ENCODE peak calls at places on chromosomes 3 and 15, in seven cellular contexts. One of them, this sample, is unnamed.

GRCh38 chr3:37660782-37661181 is 200.9 kb upstream of the CTDSPL start:
- DNase-seq in AG04449: no peak
- DNase-seq in omental fat pad: no peak
- DNase-seq in mucosa of descending colon: no peak
- DNase-seq in AG09309: no peak
- DNase-seq in H9: no peak
- DNase-seq in K562: no peak
- DNase-seq in this sample: no peak

GRCh38 chr3:131714585-131715220 is 211.9 kb upstream of the MRPL3 start:
- DNase-seq in AG04449: no peak
- DNase-seq in H9: no peak
- DNase-seq in omental fat pad: no peak
- DNase-seq in AG09309: no peak
- DNase-seq in K562: no peak
- DNase-seq in mucosa of descending colon: no peak
- DNase-seq in this sample: no peak

GRCh38 chr3:127131625-127132170 is 61.2 kb upstream of the PRR23E start:
- DNase-seq in K562: no peak
- DNase-seq in AG09309: no peak
- DNase-seq in omental fat pad: no peak
- DNase-seq in AG04449: no peak
- DNase-seq in H9: no peak
- DNase-seq in mucosa of descending colon: no peak
- DNase-seq in this sample: no peak

GRCh38 chr15:100005013-100005412 is 271.8 kb upstream of the LYSMD4 start:
- DNase-seq in mucosa of descending colon: no peak
- DNase-seq in H9: no peak
- DNase-seq in K562: no peak
- DNase-seq in AG04449: no peak
- DNase-seq in AG09309: no peak
- DNase-seq in omental fat pad: no peak
- DNase-seq in this sample: no peak

GRCh38 chr3:39148116-39149058 is 5.0 kb downstream of the CSRNP1 start:
- DNase-seq in mucosa of descending colon: no peak
- DNase-seq in H9: no peak
- DNase-seq in AG09309: no peak
- DNase-seq in K562: peak
- DNase-seq in AG04449: no peak
- DNase-seq in omental fat pad: no peak
- DNase-seq in this sample: no peak

GRCh38 chr3:43217633-43218032 is 68.7 kb upstream of the SNRK start:
- DNase-seq in AG04449: no peak
- DNase-seq in AG09309: peak
- DNase-seq in mucosa of descending colon: no peak
- DNase-seq in omental fat pad: no peak
- DNase-seq in H9: no peak
- DNase-seq in K562: no peak
- DNase-seq in this sample: no peak

GRCh38 chr3:20622304-20622703 is 436.3 kb upstream of the SGO1 start:
- DNase-seq in H9: no peak
- DNase-seq in AG09309: peak
- DNase-seq in omental fat pad: no peak
- DNase-seq in AG04449: peak
- DNase-seq in K562: no peak
- DNase-seq in mucosa of descending colon: no peak
- DNase-seq in this sample: no peak

GRCh38 chr3:38001456-38002081 is 11.0 kb downstream of the VILL start:
- DNase-seq in AG09309: no peak
- DNase-seq in H9: peak
- DNase-seq in omental fat pad: no peak
- DNase-seq in K562: no peak
- DNase-seq in mucosa of descending colon: peak
- DNase-seq in AG04449: no peak
- DNase-seq in this sample: no peak

GRCh38 chr3:146682176-146682575 is 77.0 kb upstream of the PLSCR5 start:
- DNase-seq in AG04449: no peak
- DNase-seq in K562: no peak
- DNase-seq in mucosa of descending colon: no peak
- DNase-seq in H9: no peak
- DNase-seq in omental fat pad: no peak
- DNase-seq in AG09309: no peak
- DNase-seq in this sample: no peak

GRCh38 chr3:90091557-90091956 is 984.1 kb downstream of the EPHA3 start:
- DNase-seq in AG04449: no peak
- DNase-seq in mucosa of descending colon: no peak
- DNase-seq in AG09309: no peak
- DNase-seq in omental fat pad: no peak
- DNase-seq in H9: peak
- DNase-seq in K562: no peak
- DNase-seq in this sample: peak

GRCh38 chr3:155412856-155413255 is 119.4 kb upstream of the STRIT1 start:
- DNase-seq in omental fat pad: no peak
- DNase-seq in AG09309: no peak
- DNase-seq in H9: no peak
- DNase-seq in AG04449: no peak
- DNase-seq in K562: no peak
- DNase-seq in mucosa of descending colon: no peak
- DNase-seq in this sample: no peak

GRCh38 chr3:96813820-96814580 is 394 bp upstream of the EPHA6 start:
- DNase-seq in K562: no peak
- DNase-seq in omental fat pad: no peak
- DNase-seq in H9: peak
- DNase-seq in AG04449: no peak
- DNase-seq in AG09309: no peak
- DNase-seq in mucosa of descending colon: no peak
- DNase-seq in this sample: peak

GRCh38 chr3:179677884-179678283 is 25.0 kb downstream of the USP13 start:
- DNase-seq in H9: no peak
- DNase-seq in mucosa of descending colon: no peak
- DNase-seq in omental fat pad: no peak
- DNase-seq in K562: no peak
- DNase-seq in AG09309: no peak
- DNase-seq in AG04449: no peak
- DNase-seq in this sample: no peak

DNA sequence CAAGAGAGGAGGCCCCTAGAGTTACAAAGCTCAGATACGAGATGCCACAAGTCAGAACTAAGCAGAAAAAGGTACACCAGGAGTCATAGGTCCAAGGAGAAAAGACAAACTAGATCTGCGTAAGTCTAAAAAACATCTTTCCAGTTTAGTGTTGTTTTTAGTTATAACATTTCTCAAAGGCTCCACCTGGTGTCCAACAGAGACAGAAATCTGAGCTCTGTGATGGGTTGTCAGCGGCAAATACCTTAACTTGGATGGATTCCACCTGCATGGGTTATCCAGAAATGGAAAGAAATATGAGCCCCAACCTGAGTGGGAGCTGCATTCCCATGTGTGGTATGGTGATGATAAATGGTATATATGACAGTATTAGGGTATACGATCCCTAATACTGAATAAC is 238.6 kb upstream of the CHRM5 start:
- DNase-seq in AG04449: no peak
- DNase-seq in AG09309: no peak
- DNase-seq in K562: no peak
- DNase-seq in mucosa of descending colon: no peak
- DNase-seq in omental fat pad: no peak
- DNase-seq in H9: no peak
- DNase-seq in this sample: peak
- TF ChIP-seq CTCF in AG04449: no peak
- TF ChIP-seq CTCF in AG09309: peak
- TF ChIP-seq CTCF in K562: no peak
- TF ChIP-seq CTCF in mucosa of descending colon: no peak
- TF ChIP-seq CTCF in omental fat pad: no peak
- TF ChIP-seq CTCF in H9: no peak
- TF ChIP-seq CTCF in this sample: no peak

DNA sequence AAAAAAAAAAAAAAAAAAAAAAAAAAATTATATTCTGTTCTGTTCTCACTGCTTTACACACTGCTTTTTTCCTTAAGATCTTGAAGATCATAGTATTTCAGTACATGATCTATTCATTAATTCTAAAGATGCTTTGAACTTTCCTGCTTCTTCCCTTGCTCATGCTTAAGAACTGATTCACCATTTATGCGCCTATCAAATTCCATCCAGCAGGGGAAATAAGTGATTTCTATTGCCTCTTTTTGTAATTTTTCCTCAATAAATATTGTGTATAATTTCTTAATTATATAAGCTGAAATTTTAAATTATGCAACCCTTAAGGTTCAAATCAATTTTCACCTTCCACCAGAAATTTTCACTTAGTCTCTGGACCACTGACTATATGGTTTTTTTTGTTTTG is 10.6 kb downstream of the DENND6A start:
- DNase-seq in K562: no peak
- DNase-seq in omental fat pad: no peak
- DNase-seq in AG04449: no peak
- DNase-seq in mucosa of descending colon: no peak
- DNase-seq in AG09309: no peak
- DNase-seq in H9: no peak
- DNase-seq in this sample: peak
- TF ChIP-seq CTCF in K562: no peak
- TF ChIP-seq CTCF in omental fat pad: no peak
- TF ChIP-seq CTCF in AG04449: no peak
- TF ChIP-seq CTCF in mucosa of descending colon: no peak
- TF ChIP-seq CTCF in AG09309: no peak
- TF ChIP-seq CTCF in H9: peak
- TF ChIP-seq CTCF in this sample: peak

DNA sequence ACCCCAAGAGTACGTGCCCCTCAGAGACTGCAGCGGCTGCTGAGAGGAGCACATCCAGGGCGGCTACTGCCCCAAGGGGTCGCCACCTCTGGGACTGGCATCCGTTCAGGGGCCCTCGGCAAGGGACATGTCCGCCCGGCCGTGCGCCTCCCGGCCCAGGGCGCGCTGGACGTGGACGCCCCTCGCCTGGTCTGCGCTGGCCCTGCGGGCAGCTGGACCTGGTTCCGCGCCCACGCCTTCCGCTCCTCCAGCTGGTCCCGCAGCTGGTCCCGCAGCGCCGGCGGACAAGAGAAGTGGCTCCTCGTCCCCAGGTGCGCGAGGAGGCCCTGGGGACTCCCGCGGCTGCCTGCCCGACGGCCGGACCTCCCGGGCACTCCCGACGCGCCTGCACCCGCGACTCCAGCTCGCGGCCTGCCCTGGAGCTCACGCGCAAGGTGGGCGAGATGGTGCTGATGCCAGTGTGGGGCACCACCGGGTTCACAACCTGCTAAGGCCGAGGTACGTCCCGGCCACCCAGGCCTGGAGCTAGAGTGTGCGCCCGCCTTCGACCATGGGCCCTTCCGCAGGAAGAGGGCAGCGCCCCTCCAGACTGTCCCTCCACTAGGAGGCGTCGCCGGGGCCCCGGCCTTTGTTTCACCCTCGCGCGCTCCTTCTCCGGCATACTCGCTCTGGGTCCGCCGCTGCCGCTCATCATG is 14.4 kb upstream of the GP9 start:
- DNase-seq in H9: peak
- DNase-seq in AG04449: no peak
- DNase-seq in AG09309: no peak
- DNase-seq in omental fat pad: no peak
- DNase-seq in K562: no peak
- DNase-seq in mucosa of descending colon: peak
- DNase-seq in this sample: no peak
- TF ChIP-seq CTCF in H9: peak
- TF ChIP-seq CTCF in AG04449: peak
- TF ChIP-seq CTCF in AG09309: no peak
- TF ChIP-seq CTCF in omental fat pad: no peak
- TF ChIP-seq CTCF in K562: no peak
- TF ChIP-seq CTCF in mucosa of descending colon: no peak
- TF ChIP-seq CTCF in this sample: peak

DNA sequence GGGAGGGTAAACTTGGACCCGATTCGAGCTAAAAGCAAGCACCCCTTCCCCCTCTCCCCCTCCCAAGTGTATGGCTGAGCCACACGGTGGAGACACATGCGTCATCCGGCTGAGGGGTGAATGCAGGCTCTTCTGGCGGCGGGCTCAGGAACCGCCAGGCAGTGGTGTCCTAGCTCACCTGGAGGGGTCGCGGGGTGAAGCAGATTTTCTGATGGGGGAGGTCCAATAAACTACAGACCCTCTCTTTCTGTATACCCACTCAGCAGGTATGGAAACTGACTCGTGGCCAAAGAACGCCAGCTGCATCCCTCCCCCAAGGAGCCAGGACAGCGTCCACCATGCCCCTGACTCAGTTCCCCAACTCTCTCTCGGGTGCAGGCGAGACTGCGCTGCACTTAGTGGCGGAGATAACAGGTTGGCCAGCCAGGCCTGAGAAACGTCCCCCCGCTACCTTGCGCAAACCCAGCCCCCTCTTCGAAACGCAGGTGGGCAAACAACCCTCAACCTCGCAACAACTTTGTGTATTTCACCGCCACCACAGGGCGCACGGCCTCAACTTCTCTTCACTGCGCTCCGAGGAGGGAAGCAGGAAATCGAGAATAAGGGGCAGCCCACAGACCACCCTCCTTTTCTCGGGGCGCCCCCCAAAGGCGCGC is 1.3 kb downstream of the MAGI1 start:
- DNase-seq in omental fat pad: no peak
- DNase-seq in K562: peak
- DNase-seq in H9: peak
- DNase-seq in AG09309: no peak
- DNase-seq in mucosa of descending colon: peak
- DNase-seq in AG04449: no peak
- DNase-seq in this sample: peak
- TF ChIP-seq CTCF in omental fat pad: no peak
- TF ChIP-seq CTCF in K562: no peak
- TF ChIP-seq CTCF in H9: peak
- TF ChIP-seq CTCF in AG09309: peak
- TF ChIP-seq CTCF in mucosa of descending colon: no peak
- TF ChIP-seq CTCF in AG04449: peak
- TF ChIP-seq CTCF in this sample: peak

DNA sequence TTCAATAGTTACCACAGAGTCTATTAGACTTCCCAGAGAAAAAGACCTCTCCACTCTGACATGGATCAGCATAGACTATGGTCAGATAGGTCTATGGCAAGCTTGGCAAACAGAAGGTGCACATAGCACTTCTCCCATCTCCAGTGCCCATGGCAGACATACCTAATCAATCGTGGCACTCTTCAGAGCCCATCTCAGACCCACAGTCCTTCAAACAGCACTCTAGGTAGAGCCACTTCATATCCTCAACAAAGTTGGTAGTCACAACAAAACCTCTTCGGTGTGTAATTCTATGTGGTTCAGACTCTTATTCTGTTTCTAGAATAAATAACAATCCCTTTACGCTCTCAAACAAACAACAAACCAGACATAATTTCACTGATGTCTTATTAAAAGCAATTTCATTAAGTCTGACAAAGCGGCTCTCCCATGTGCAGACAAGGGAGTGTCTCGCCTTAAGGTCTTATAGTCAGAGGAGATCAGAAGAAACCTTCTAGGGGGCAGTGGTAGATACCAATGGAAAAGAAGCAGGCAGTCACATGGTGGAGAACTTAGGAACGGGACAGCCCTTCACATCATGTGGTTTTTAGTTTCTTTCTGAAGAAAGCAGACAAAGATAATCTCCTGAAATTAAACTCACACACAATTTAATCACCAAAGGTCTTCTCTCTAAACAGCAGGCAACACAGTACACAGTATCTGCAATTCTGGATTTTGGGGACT is 483.4 kb downstream of the FOXP1 start:
- DNase-seq in omental fat pad: no peak
- DNase-seq in mucosa of descending colon: no peak
- DNase-seq in AG04449: no peak
- DNase-seq in H9: no peak
- DNase-seq in K562: peak
- DNase-seq in AG09309: no peak
- DNase-seq in this sample: no peak
- TF ChIP-seq CTCF in omental fat pad: no peak
- TF ChIP-seq CTCF in mucosa of descending colon: no peak
- TF ChIP-seq CTCF in AG04449: no peak
- TF ChIP-seq CTCF in H9: no peak
- TF ChIP-seq CTCF in K562: no peak
- TF ChIP-seq CTCF in AG09309: no peak
- TF ChIP-seq CTCF in this sample: no peak

GRCh38 chr3:13656584-13657301 is 107.8 kb downstream of the FBLN2 start:
- DNase-seq in K562: no peak
- DNase-seq in AG09309: no peak
- DNase-seq in mucosa of descending colon: no peak
- DNase-seq in omental fat pad: no peak
- DNase-seq in AG04449: no peak
- DNase-seq in H9: no peak
- DNase-seq in this sample: no peak
- TF ChIP-seq CTCF in K562: no peak
- TF ChIP-seq CTCF in AG09309: no peak
- TF ChIP-seq CTCF in mucosa of descending colon: no peak
- TF ChIP-seq CTCF in omental fat pad: no peak
- TF ChIP-seq CTCF in AG04449: no peak
- TF ChIP-seq CTCF in H9: no peak
- TF ChIP-seq CTCF in this sample: no peak